ENCODE peak calls at places on chromosomes 5 and 9, in five cellular contexts. One of them, this sample, is unnamed.

GRCh38 chr5:148384389-148384756 is 615 bp downstream of the FBXO38 start:
- DNase-seq in OCI-LY7: no peak
- DNase-seq in Peyer's patch: no peak
- DNase-seq in brain microvascular endothelial cell: no peak
- DNase-seq in gastrocnemius medialis: no peak
- DNase-seq in this sample: no peak

GRCh38 chr5:103582364-103582763 is 19.8 kb upstream of the NUDT12 start:
- DNase-seq in OCI-LY7: peak
- DNase-seq in Peyer's patch: no peak
- DNase-seq in brain microvascular endothelial cell: peak
- DNase-seq in gastrocnemius medialis: no peak
- DNase-seq in this sample: no peak

GRCh38 chr5:92777421-92777820 is 803.6 kb downstream of the NR2F1-AS1 start:
- DNase-seq in OCI-LY7: no peak
- DNase-seq in Peyer's patch: no peak
- DNase-seq in brain microvascular endothelial cell: no peak
- DNase-seq in gastrocnemius medialis: no peak
- DNase-seq in this sample: no peak

GRCh38 chr9:113929634-113930092 is 53.6 kb downstream of the ZNF618 start:
- DNase-seq in OCI-LY7: no peak
- DNase-seq in Peyer's patch: no peak
- DNase-seq in brain microvascular endothelial cell: peak
- DNase-seq in gastrocnemius medialis: no peak
- DNase-seq in this sample: peak

GRCh38 chr9:133759146-133759900 is 21.2 kb upstream of the SARDH start:
- DNase-seq in OCI-LY7: no peak
- DNase-seq in Peyer's patch: no peak
- DNase-seq in brain microvascular endothelial cell: no peak
- DNase-seq in gastrocnemius medialis: peak
- DNase-seq in this sample: peak

GRCh38 chr9:132207839-132208615 is 46.2 kb downstream of the NTNG2 start:
- DNase-seq in OCI-LY7: no peak
- DNase-seq in Peyer's patch: no peak
- DNase-seq in brain microvascular endothelial cell: no peak
- DNase-seq in gastrocnemius medialis: no peak
- DNase-seq in this sample: no peak

GRCh38 chr5:38780950-38781349 is 64.9 kb upstream of the OSMR start:
- DNase-seq in OCI-LY7: no peak
- DNase-seq in Peyer's patch: no peak
- DNase-seq in brain microvascular endothelial cell: peak
- DNase-seq in gastrocnemius medialis: peak
- DNase-seq in this sample: no peak

GRCh38 chr5:175859916-175860315 is 11.5 kb upstream of the CPLX2 start:
- DNase-seq in OCI-LY7: no peak
- DNase-seq in Peyer's patch: no peak
- DNase-seq in brain microvascular endothelial cell: no peak
- DNase-seq in gastrocnemius medialis: no peak
- DNase-seq in this sample: no peak

GRCh38 chr5:59893436-59894227 is at the start of gene PDE4D:
- DNase-seq in OCI-LY7: no peak
- DNase-seq in Peyer's patch: no peak
- DNase-seq in brain microvascular endothelial cell: peak
- DNase-seq in gastrocnemius medialis: no peak
- DNase-seq in this sample: peak

GRCh38 chr5:22852807-22853670 is at the start of gene CDH12:
- DNase-seq in OCI-LY7: no peak
- DNase-seq in Peyer's patch: no peak
- DNase-seq in brain microvascular endothelial cell: peak
- DNase-seq in gastrocnemius medialis: no peak
- DNase-seq in this sample: no peak

GRCh38 chr9:31745468-31745867 is 639.0 kb upstream of the ACO1 start:
- DNase-seq in OCI-LY7: no peak
- DNase-seq in Peyer's patch: no peak
- DNase-seq in brain microvascular endothelial cell: no peak
- DNase-seq in gastrocnemius medialis: no peak
- DNase-seq in this sample: no peak

GRCh38 chr5:154260224-154260859 is 69.8 kb downstream of the GALNT10 start:
- DNase-seq in OCI-LY7: no peak
- DNase-seq in Peyer's patch: no peak
- DNase-seq in brain microvascular endothelial cell: no peak
- DNase-seq in gastrocnemius medialis: no peak
- DNase-seq in this sample: no peak

GRCh38 chr5:73170522-73170921 is 2.5 kb upstream of the TMEM174 start:
- DNase-seq in OCI-LY7: peak
- DNase-seq in Peyer's patch: no peak
- DNase-seq in brain microvascular endothelial cell: no peak
- DNase-seq in gastrocnemius medialis: no peak
- DNase-seq in this sample: no peak

GRCh38 chr9:131395745-131396479 is 2.0 kb downstream of the PRRC2B start:
- DNase-seq in OCI-LY7: peak
- DNase-seq in Peyer's patch: no peak
- DNase-seq in brain microvascular endothelial cell: no peak
- DNase-seq in gastrocnemius medialis: no peak
- DNase-seq in this sample: no peak

GRCh38 chr5:163756170-163756569 is 250.8 kb downstream of the MAT2B start:
- DNase-seq in OCI-LY7: no peak
- DNase-seq in Peyer's patch: no peak
- DNase-seq in brain microvascular endothelial cell: no peak
- DNase-seq in gastrocnemius medialis: no peak
- DNase-seq in this sample: no peak

GRCh38 chr5:34008721-34009120 is 871 bp upstream of the AMACR start:
- DNase-seq in OCI-LY7: no peak
- DNase-seq in Peyer's patch: no peak
- DNase-seq in brain microvascular endothelial cell: no peak
- DNase-seq in gastrocnemius medialis: no peak
- DNase-seq in this sample: no peak

GRCh38 chr5:143066556-143067281 is 296.5 kb downstream of the ARHGAP26 start:
- DNase-seq in OCI-LY7: peak
- DNase-seq in Peyer's patch: no peak
- DNase-seq in brain microvascular endothelial cell: no peak
- DNase-seq in gastrocnemius medialis: peak
- DNase-seq in this sample: no peak

GRCh38 chr5:107564896-107565295 is 105.8 kb downstream of the EFNA5 start:
- DNase-seq in OCI-LY7: no peak
- DNase-seq in Peyer's patch: no peak
- DNase-seq in brain microvascular endothelial cell: peak
- DNase-seq in gastrocnemius medialis: no peak
- DNase-seq in this sample: no peak

GRCh38 chr5:153084476-153084875 is 406.0 kb upstream of the GRIA1 start:
- DNase-seq in OCI-LY7: no peak
- DNase-seq in Peyer's patch: no peak
- DNase-seq in brain microvascular endothelial cell: no peak
- DNase-seq in gastrocnemius medialis: no peak
- DNase-seq in this sample: no peak

GRCh38 chr5:157976429-157976828 is 117.5 kb upstream of the CLINT1 start:
- DNase-seq in OCI-LY7: no peak
- DNase-seq in Peyer's patch: no peak
- DNase-seq in brain microvascular endothelial cell: no peak
- DNase-seq in gastrocnemius medialis: no peak
- DNase-seq in this sample: no peak

GRCh38 chr5:65924366-65925093 is 1.8 kb upstream of the ERBIN start:
- DNase-seq in OCI-LY7: peak
- DNase-seq in Peyer's patch: peak
- DNase-seq in brain microvascular endothelial cell: no peak
- DNase-seq in gastrocnemius medialis: no peak
- DNase-seq in this sample: no peak

GRCh38 chr9:128936171-128936865 is 11.1 kb downstream of the DOLK start:
- DNase-seq in OCI-LY7: no peak
- DNase-seq in Peyer's patch: no peak
- DNase-seq in brain microvascular endothelial cell: no peak
- DNase-seq in gastrocnemius medialis: no peak
- DNase-seq in this sample: peak

GRCh38 chr5:172417983-172418630 is 36.2 kb downstream of the SH3PXD2B start:
- DNase-seq in OCI-LY7: no peak
- DNase-seq in Peyer's patch: peak
- DNase-seq in brain microvascular endothelial cell: peak
- DNase-seq in gastrocnemius medialis: peak
- DNase-seq in this sample: peak

GRCh38 chr9:135282001-135282731 is 194.7 kb downstream of the OLFM1 start:
- DNase-seq in OCI-LY7: peak
- DNase-seq in Peyer's patch: no peak
- DNase-seq in brain microvascular endothelial cell: no peak
- DNase-seq in gastrocnemius medialis: peak
- DNase-seq in this sample: no peak

GRCh38 chr5:81363093-81363886 is 30.6 kb downstream of the ACOT12 start:
- DNase-seq in OCI-LY7: no peak
- DNase-seq in Peyer's patch: no peak
- DNase-seq in brain microvascular endothelial cell: no peak
- DNase-seq in gastrocnemius medialis: no peak
- DNase-seq in this sample: no peak

GRCh38 chr5:115810776-115811175 is 5.7 kb downstream of the CDO1 start:
- DNase-seq in OCI-LY7: no peak
- DNase-seq in Peyer's patch: no peak
- DNase-seq in brain microvascular endothelial cell: no peak
- DNase-seq in gastrocnemius medialis: no peak
- DNase-seq in this sample: no peak

GRCh38 chr5:2038337-2039179 is 155.8 kb upstream of the IRX4 start:
- DNase-seq in OCI-LY7: peak
- DNase-seq in Peyer's patch: peak
- DNase-seq in brain microvascular endothelial cell: peak
- DNase-seq in gastrocnemius medialis: peak
- DNase-seq in this sample: no peak

DNA sequence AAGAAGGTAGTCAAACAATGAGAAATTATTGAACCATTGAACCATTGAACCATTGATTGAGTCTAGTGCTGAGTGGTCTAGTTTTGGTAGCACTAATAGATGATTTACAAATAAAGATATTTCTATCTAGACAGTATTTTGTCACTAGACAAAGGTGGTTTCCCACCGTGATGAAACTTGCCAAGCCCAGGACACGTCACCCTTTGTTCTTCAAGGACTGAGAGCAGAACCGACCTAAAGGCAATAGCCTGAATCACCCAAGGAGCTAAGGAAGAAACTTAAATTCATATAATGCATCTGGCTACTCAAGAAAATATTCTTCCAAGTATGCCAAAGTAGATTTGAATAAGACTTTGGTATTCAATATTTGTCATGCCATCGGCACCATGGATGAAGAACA is 103.3 kb downstream of the ESM1 start:
- DNase-seq in OCI-LY7: no peak
- DNase-seq in Peyer's patch: no peak
- DNase-seq in brain microvascular endothelial cell: no peak
- DNase-seq in gastrocnemius medialis: no peak
- DNase-seq in this sample: no peak
- H3K27ac ChIP-seq in OCI-LY7: no peak
- H3K27ac ChIP-seq in Peyer's patch: no peak
- H3K27ac ChIP-seq in brain microvascular endothelial cell: no peak
- H3K27ac ChIP-seq in gastrocnemius medialis: no peak
- H3K27ac ChIP-seq in this sample: no peak

GRCh38 chr9:84857224-84857623 is 187.7 kb downstream of the NTRK2 start:
- DNase-seq in OCI-LY7: no peak
- DNase-seq in Peyer's patch: no peak
- DNase-seq in brain microvascular endothelial cell: no peak
- DNase-seq in gastrocnemius medialis: no peak
- DNase-seq in this sample: no peak
- H3K4me3 ChIP-seq in OCI-LY7: no peak
- H3K4me3 ChIP-seq in Peyer's patch: no peak
- H3K4me3 ChIP-seq in brain microvascular endothelial cell: no peak
- H3K4me3 ChIP-seq in gastrocnemius medialis: no peak
- H3K4me3 ChIP-seq in this sample: no peak

GRCh38 chr9:137205126-137206069 is at the start of the genes NDOR1 and TMEM203:
- DNase-seq in OCI-LY7: peak
- DNase-seq in Peyer's patch: peak
- DNase-seq in brain microvascular endothelial cell: peak
- DNase-seq in gastrocnemius medialis: peak
- DNase-seq in this sample: peak
- H3K27ac ChIP-seq in OCI-LY7: peak
- H3K27ac ChIP-seq in Peyer's patch: peak
- H3K27ac ChIP-seq in brain microvascular endothelial cell: peak
- H3K27ac ChIP-seq in gastrocnemius medialis: peak
- H3K27ac ChIP-seq in this sample: peak

GRCh38 chr5:98775962-98776687 is 2.7 kb downstream of the RGMB start:
- DNase-seq in OCI-LY7: no peak
- DNase-seq in Peyer's patch: no peak
- DNase-seq in brain microvascular endothelial cell: peak
- DNase-seq in gastrocnemius medialis: no peak
- DNase-seq in this sample: no peak
- H3K4me3 ChIP-seq in OCI-LY7: peak
- H3K4me3 ChIP-seq in Peyer's patch: peak
- H3K4me3 ChIP-seq in brain microvascular endothelial cell: peak
- H3K4me3 ChIP-seq in gastrocnemius medialis: peak
- H3K4me3 ChIP-seq in this sample: peak

GRCh38 chr9:84153885-84154284 is 173.3 kb downstream of the RMI1 start:
- DNase-seq in OCI-LY7: no peak
- DNase-seq in Peyer's patch: no peak
- DNase-seq in brain microvascular endothelial cell: peak
- DNase-seq in gastrocnemius medialis: no peak
- DNase-seq in this sample: no peak
- H3K27ac ChIP-seq in OCI-LY7: no peak
- H3K27ac ChIP-seq in Peyer's patch: no peak
- H3K27ac ChIP-seq in brain microvascular endothelial cell: no peak
- H3K27ac ChIP-seq in gastrocnemius medialis: no peak
- H3K27ac ChIP-seq in this sample: no peak

DNA sequence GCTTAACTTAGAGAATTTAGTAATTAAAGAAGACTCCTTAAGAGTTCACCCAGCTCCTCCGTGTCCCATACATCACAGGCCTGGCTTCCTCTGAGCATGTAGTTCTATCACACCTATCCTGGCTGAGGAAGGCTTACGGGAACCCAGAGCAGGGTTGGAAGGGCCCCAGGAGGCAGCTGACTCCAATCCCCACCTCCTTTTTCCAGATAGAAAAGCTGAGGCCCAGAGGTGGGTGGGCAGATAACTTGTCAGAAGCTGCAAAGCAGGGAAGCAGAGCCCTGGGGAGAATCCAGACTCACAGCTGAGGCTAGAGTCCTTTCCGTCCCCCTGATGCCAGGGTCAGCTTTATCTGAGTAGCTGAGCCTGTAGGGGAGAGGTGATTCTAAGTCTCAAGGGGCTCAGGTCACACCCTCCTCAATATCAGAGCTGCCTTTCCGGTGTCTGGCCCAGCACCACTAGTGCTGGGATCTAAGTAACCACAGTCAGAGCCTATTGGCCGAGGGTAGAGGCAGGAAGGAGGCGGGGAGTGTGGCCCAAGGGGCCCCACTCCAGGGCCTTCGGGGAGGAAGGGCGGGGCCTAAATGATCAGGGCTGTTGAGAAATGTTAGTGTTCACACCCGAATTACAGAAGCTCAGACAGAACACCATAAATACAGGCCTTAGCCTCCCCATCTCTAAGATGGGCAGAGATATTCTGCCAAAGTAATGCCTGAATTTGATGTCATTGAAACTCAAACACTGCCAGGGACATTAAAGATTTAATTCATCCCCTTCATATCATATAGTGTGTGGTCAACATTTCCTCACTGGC is 9.9 kb downstream of the CCDC69 start:
- DNase-seq in OCI-LY7: peak
- DNase-seq in Peyer's patch: peak
- DNase-seq in brain microvascular endothelial cell: peak
- DNase-seq in gastrocnemius medialis: peak
- DNase-seq in this sample: peak
- H3K4me3 ChIP-seq in OCI-LY7: peak
- H3K4me3 ChIP-seq in Peyer's patch: peak
- H3K4me3 ChIP-seq in brain microvascular endothelial cell: no peak
- H3K4me3 ChIP-seq in gastrocnemius medialis: no peak
- H3K4me3 ChIP-seq in this sample: peak

GRCh38 chr9:91867740-91868139 is 82.3 kb downstream of the ROR2 start:
- DNase-seq in OCI-LY7: no peak
- DNase-seq in Peyer's patch: no peak
- DNase-seq in brain microvascular endothelial cell: no peak
- DNase-seq in gastrocnemius medialis: no peak
- DNase-seq in this sample: no peak
- H3K27ac ChIP-seq in OCI-LY7: no peak
- H3K27ac ChIP-seq in Peyer's patch: no peak
- H3K27ac ChIP-seq in brain microvascular endothelial cell: no peak
- H3K27ac ChIP-seq in gastrocnemius medialis: no peak
- H3K27ac ChIP-seq in this sample: no peak

GRCh38 chr9:136754059-136754572 is 3.9 kb downstream of the LCN8 start:
- DNase-seq in OCI-LY7: no peak
- DNase-seq in Peyer's patch: peak
- DNase-seq in brain microvascular endothelial cell: no peak
- DNase-seq in gastrocnemius medialis: no peak
- DNase-seq in this sample: no peak
- H3K4me3 ChIP-seq in OCI-LY7: no peak
- H3K4me3 ChIP-seq in Peyer's patch: no peak
- H3K4me3 ChIP-seq in brain microvascular endothelial cell: no peak
- H3K4me3 ChIP-seq in gastrocnemius medialis: no peak
- H3K4me3 ChIP-seq in this sample: no peak

This sample was measured in coronary artery.